ENCODE peak calls at places on chromosome 20, in nine cellular contexts. Y, Z, M, R, I, S, Q, K and P are unnamed samples.

GRCh38 chr20:21396045-21396893 is 1.1 kb downstream of the NKX2-4 start:
- DNase-seq in Y (peak; percentile 57), Z (no peak), M (no peak), R (no peak), I (no peak), S (no peak), Q (no peak), K (no peak), P (no peak)

GRCh38 chr20:60490184-60490583 is 532.0 kb downstream of the CDH26 start:
- DNase-seq in Y (no peak), Z (no peak), M (no peak), R (no peak), I (no peak), S (no peak), Q (no peak), K (no peak), P (no peak)

GRCh38 chr20:50496773-50497375 is 13.3 kb upstream of the PTPN1 start:
- DNase-seq in Y (no peak), Z (no peak), M (no peak), R (peak; percentile 75), I (no peak), S (no peak), Q (peak; percentile 58), K (no peak), P (no peak)

GRCh38 chr20:41344938-41345728 is 4.5 kb downstream of the LPIN3 start:
- DNase-seq in Y (no peak), Z (no peak), M (peak; percentile 50), R (no peak), I (no peak), S (no peak), Q (no peak), K (no peak), P (no peak)

GRCh38 chr20:2509468-2509781 is 710 bp upstream of the ZNF343 start:
- DNase-seq in Y (no peak), Z (no peak), M (no peak), R (no peak), I (no peak), S (no peak), Q (no peak), K (no peak), P (no peak)

GRCh38 chr20:59588236-59588855 is 16.0 kb upstream of the PHACTR3 start:
- DNase-seq in Y (no peak), Z (no peak), M (no peak), R (no peak), I (no peak), S (no peak), Q (no peak), K (no peak), P (no peak)

GRCh38 chr20:60820918-60821317 is 431.1 kb upstream of the CDH4 start:
- DNase-seq in Y (no peak), Z (no peak), M (no peak), R (no peak), I (no peak), S (no peak), Q (no peak), K (no peak), P (no peak)

GRCh38 chr20:2751868-2752630 is 48.4 kb downstream of the CPXM1 start:
- DNase-seq in Y (peak; percentile 70), Z (peak; percentile 20), M (peak; percentile 71), R (peak; percentile 27), I (no peak), S (no peak), Q (no peak), K (no peak), P (no peak)

GRCh38 chr20:32626859-32627636 is 41.9 kb upstream of the NOL4L start:
- DNase-seq in Y (peak; percentile 54), Z (peak; percentile 71), M (no peak), R (no peak), I (no peak), S (no peak), Q (no peak), K (peak; percentile 72), P (peak; percentile 46)

GRCh38 chr20:22385602-22386299 is 198.6 kb downstream of the FOXA2 start:
- DNase-seq in Y (no peak), Z (peak; percentile 90), M (no peak), R (no peak), I (no peak), S (no peak), Q (no peak), K (no peak), P (no peak)

GRCh38 chr20:55424968-55425367 is 580.4 kb downstream of the CBLN4 start:
- DNase-seq in Y (no peak), Z (no peak), M (no peak), R (no peak), I (no peak), S (no peak), Q (no peak), K (no peak), P (no peak)

GRCh38 chr20:59774204-59774641 is 159.2 kb downstream of the SYCP2 start:
- DNase-seq in Y (peak; percentile 31), Z (no peak), M (peak; percentile 43), R (no peak), I (no peak), S (no peak), Q (no peak), K (no peak), P (no peak)

GRCh38 chr20:58649288-58650180 is 1.5 kb upstream of the STX16 start:
- DNase-seq in Y (peak; percentile 72), Z (no peak), M (peak; percentile 60), R (peak; percentile 14), I (no peak), S (no peak), Q (no peak), K (no peak), P (no peak)